ENCODE peak calls at places on chromosome 16, in six cellular contexts. S, X, V, W, N and R are unnamed samples.

GRCh38 chr16:49023095-49023494 is 258.5 kb downstream of the CBLN1 start:
- DNase-seq in N (peak; percentile 86), W (no peak), V (no peak), S (no peak), X (no peak), R (no peak)

GRCh38 chr16:28524544-28525179 is 14.1 kb downstream of the NUPR1 start:
- DNase-seq in W (no peak), S (no peak), V (no peak), N (no peak), X (no peak), R (no peak)

GRCh38 chr16:66193543-66194229 is 172.8 kb upstream of the CDH5 start:
- DNase-seq in X (no peak), N (no peak), V (no peak), S (no peak), W (no peak), R (no peak)

GRCh38 chr16:15037745-15038144 is 18.1 kb downstream of the NTAN1 start:
- DNase-seq in S (no peak), W (no peak), N (no peak), X (no peak), V (no peak), R (no peak)

GRCh38 chr16:16021988-16022682 is 72.7 kb downstream of the ABCC1 start:
- DNase-seq in S (peak; percentile 93), V (peak; percentile 86), N (peak; percentile 96), X (peak; percentile 99), W (peak; percentile 91), R (peak; percentile 77)

GRCh38 chr16:80198265-80198994 is 342.4 kb upstream of the DYNLRB2 start:
- DNase-seq in X (no peak), W (no peak), N (peak; percentile 30), S (no peak), V (no peak), R (peak; percentile 74)

GRCh38 chr16:1188781-1189189 is 35.9 kb downstream of the CACNA1H start:
- DNase-seq in W (peak; percentile 82), S (no peak), V (no peak), N (peak; percentile 30), X (no peak), R (peak; percentile 90)

GRCh38 chr16:68183033-68183432 is 52.9 kb downstream of the ESRP2 start:
- DNase-seq in S (no peak), X (no peak), N (no peak), V (no peak), W (no peak), R (no peak)

GRCh38 chr16:25051446-25052160 is 36.4 kb upstream of the ARHGAP17 start:
- DNase-seq in V (no peak), S (no peak), N (peak; percentile 76), W (no peak), X (no peak), R (peak; percentile 78)

GRCh38 chr16:58563235-58563634 is 47.9 kb downstream of the SETD6 start:
- DNase-seq in W (no peak), N (peak; percentile 77), V (peak; percentile 13), X (no peak), S (no peak), R (no peak)

GRCh38 chr16:86833136-86833535 is 254.8 kb downstream of the FOXL1 start:
- DNase-seq in V (no peak), X (no peak), N (peak; percentile 30), W (no peak), S (no peak), R (no peak)

GRCh38 chr16:26598061-26598460 is 468.7 kb upstream of the C16orf82 start:
- DNase-seq in S (no peak), X (no peak), V (no peak), W (peak; percentile 10), N (no peak), R (peak; percentile 81)

DNA sequence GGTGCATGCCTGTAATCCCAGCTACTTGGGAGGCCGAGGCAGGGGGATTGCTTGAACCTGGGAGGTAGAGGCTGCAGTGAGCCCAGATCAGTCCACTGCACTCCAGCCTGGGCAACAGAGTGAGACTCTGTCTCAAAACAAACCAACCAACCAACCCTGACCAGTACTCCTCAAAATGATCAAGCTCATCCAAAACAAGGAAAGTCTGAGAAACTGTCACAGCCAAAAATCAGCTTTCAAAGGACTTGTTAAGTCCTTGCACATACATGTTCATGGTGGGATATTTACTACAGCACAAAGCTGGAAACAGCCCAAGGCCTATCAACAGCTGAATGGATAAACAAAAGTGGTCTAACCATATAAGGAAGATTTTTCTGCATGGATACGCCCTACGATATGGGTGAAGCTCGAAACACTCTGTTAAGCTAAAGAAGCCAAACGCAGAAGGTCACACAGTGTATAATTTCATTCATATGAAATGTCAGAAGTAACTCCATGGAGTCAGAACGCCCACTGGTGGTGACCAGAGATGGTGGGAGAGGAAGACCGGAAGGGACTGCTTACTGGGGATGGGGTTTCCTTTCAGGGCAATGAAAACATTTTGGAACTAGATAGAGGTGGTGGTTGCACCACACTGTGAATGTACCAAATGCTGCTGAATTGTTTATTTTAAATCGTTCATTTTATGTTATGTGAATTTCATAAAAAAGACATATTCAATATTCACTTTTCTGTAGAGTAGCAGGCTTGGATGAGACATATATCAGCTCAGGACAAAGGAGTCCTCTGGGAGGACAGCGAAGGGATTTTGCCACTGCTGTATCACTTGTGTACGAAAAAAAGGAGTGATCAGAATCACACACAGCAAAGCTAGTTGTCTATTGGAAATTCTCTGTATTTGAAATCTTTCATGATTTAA is 17.7 kb downstream of the CCL17 start:
- DNase-seq in W (peak; percentile 75), S (no peak), N (peak; percentile 47), V (peak; percentile 39), X (no peak), R (peak; percentile 79)
- TF ChIP-seq CTCF in W (peak; percentile 71), S (no peak), N (peak; percentile 93), V (peak; percentile 86), X (peak; percentile 48), R (peak; percentile 78)

GRCh38 chr16:8178271-8178670 is 412.0 kb downstream of the TMEM114 start:
- DNase-seq in X (no peak), N (no peak), V (no peak), S (no peak), W (no peak), R (no peak)
- H3K27ac ChIP-seq in X (no peak overlapping the region), N (no peak overlapping the region), V (no peak overlapping the region), S (no peak overlapping the region), W (no peak overlapping the region), R (no peak overlapping the region)

GRCh38 chr16:50585331-50585776 is 37.2 kb downstream of the NKD1 start:
- DNase-seq in X (peak; percentile 71), S (peak; percentile 61), W (peak; percentile 32), N (peak; percentile 14), V (no peak), R (no peak)

GRCh38 chr16:50581830-50582229 is 33.6 kb downstream of the NKD1 start:
- DNase-seq in X (no peak), V (no peak), W (no peak), N (no peak), S (no peak), R (no peak)

GRCh38 chr16:50587543-50587942 is 39.3 kb downstream of the NKD1 start:
- DNase-seq in N (no peak), S (no peak), W (no peak), V (no peak), X (no peak), R (no peak)

GRCh38 chr16:50583211-50583610 is 35.0 kb downstream of the NKD1 start:
- DNase-seq in N (no peak), W (no peak), S (no peak), X (no peak), V (no peak), R (no peak)

DNA sequence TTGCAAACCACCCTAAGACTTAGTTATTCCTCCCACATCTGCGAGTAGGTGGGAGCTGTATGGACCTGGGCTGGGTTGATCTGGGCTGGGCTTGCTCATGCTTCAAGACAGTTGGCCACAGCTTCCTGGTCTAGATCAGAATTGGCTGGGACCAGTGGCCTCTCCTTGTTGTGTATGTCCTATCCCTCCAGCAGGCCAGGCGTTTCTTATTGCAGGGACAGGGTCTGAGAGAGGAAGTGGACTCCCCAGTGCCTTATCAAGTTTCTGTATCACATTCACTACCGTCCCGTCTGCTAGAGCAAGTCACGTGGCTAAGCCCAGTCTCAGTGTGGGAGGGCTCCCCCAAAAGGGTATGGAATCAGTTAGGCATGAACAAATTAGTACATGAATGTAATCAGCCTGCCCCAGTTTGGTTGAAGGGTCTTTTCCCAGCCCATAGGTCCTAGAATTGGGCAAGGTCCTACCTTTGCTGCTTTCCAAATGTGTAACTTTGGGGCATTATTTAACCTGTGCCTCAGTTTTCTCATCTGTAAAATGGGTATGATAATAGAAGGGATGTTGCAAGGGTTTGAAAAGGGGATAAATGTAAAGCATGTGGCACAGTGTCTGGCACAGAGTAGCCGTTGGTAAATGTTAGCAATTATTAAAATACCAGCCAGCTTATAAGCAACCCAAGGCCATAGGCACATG is 36.0 kb downstream of the NKD1 start:
- DNase-seq in X (no peak), S (no peak), N (no peak), W (no peak), V (no peak), R (no peak)
- TF ChIP-seq CTCF in X (no peak), S (no peak), N (no peak), W (no peak), V (no peak), R (no peak)

DNA sequence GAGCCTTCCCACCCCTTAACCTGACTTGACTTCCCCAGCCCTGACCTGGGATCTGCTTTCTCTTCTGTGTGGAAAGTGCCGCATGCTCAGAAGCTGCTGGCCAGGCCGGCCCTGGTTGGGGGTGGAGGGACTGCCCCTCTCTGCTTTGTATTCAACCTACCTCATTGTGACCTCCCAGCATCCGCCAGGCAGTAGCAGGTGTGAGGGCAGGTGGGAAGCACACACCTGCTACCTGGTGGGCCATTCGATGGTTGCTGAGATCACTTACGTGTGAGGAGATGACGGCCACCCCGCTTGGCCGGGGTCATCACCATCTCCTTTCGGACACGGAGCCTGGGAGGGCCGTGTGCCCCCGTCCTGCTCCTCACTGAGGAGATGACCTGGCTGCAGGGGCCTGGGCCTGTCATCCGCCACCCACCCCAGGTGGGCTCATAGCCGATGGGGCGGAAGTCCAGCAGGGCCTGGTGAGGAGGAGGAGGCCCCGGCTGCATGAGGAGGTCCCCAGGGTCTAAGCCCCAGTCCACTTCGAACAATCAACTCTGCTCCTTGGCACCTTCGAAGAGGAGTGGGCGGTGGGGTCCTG is 7.1 kb downstream of the CPNE7 start:
- DNase-seq in X (no peak), V (no peak), N (no peak), S (no peak), W (no peak), R (no peak)
- H3K27ac ChIP-seq in X (no peak overlapping the region), V (peak overlapping the region; percentile 97), N (peak overlapping the region; percentile 83), S (peak overlapping the region; percentile 59), W (peak overlapping the region; percentile 12), R (no peak overlapping the region)

DNA sequence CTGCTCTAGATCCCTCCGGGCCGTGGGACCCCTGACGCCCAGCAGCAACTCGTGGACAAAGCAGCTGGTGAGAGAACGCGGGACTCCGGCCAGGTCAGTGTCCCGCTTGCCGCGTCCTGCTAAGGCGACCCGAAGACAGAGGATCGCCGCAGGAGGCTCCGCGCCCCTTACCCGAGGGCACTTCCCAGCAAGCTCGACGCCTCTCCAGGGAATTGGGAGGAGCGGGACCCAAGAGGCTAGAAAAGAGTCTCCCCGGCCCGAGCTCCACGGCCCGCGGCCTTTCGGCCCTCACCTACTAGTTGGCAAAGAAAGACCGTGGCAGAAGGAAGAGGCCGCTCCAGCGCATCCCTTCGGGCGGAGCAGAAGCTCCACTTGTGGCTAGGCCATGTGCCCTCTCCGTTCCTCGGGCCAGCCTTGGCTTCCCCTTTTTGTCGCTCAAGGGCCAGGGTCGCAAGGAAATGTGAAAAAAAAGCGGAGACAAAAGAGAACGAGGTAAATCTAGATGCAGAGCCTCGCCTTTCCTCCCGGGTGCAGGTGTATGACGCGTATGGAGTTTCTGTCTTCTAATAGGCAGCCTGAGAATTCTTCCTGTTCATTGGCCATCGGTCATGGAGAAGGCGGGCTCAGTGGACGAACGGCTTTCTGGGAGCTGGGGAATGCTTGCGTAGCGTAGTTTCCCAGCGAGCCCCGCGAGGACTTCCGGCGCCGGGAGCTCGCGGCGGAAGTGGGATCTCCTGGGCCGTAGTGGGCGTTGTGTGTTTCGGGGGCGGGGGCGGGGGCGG is at the start of gene ZNF213:
- DNase-seq in N (peak; percentile 97), W (peak; percentile 98), X (peak; percentile 97), S (peak; percentile 95), V (peak; percentile 93), R (peak; percentile 98)
- TF ChIP-seq CTCF in N (no peak), W (no peak), X (no peak), S (no peak), V (no peak), R (no peak)